ENCODE peak calls at places on chromosomes 3 and 15, in seven cellular contexts. W is fibroblast of mammary gland; N is H54; C is activated CD4-positive, alpha-beta T cell treated with anti-CD3 and anti-CD28 coated beads, Interleukin-2, amount 50 U/mL, for 48 hours; D is GM04504; L is neural progenitor cell; Z is EL. H is an unnamed sample.

GRCh38 chr3:129263161-129263910 is 13.9 kb downstream of the COPG1 start:
- DNase-seq in D (no peak), Z (no peak), C (no peak), N (no peak), W (no peak), L (no peak), H (no peak)

GRCh38 chr15:92000709-92001108 is 147.2 kb downstream of the SLCO3A1 start:
- DNase-seq in W (no peak), C (no peak), N (no peak), Z (no peak), D (no peak), L (peak; percentile 73), H (peak; percentile 38)

GRCh38 chr3:73547427-73548036 is 77.2 kb downstream of the PDZRN3 start:
- DNase-seq in Z (peak; percentile 86), D (peak; percentile 92), L (no peak), W (peak; percentile 99), N (no peak), C (no peak), H (no peak)

GRCh38 chr3:99875925-99876781 is 58.5 kb downstream of the CMSS1 start:
- DNase-seq in N (peak; percentile 21), L (peak; percentile 97), D (no peak), C (peak; percentile 57), Z (peak; percentile 83), W (peak; percentile 72), H (no peak)

GRCh38 chr15:96406701-96407100 is 76.2 kb downstream of the NR2F2 start:
- DNase-seq in L (peak; percentile 61), Z (no peak), W (no peak), D (no peak), C (no peak), N (no peak), H (no peak)

GRCh38 chr15:66876731-66877545 is 174.9 kb downstream of the SMAD6 start:
- DNase-seq in Z (no peak), L (no peak), W (no peak), N (no peak), C (no peak), D (no peak), H (no peak)

GRCh38 chr3:94184781-94185180 is 121.9 kb downstream of the NSUN3 start:
- DNase-seq in N (no peak), Z (peak; percentile 68), L (no peak), D (no peak), W (no peak), C (no peak), H (no peak)

GRCh38 chr3:114035896-114036295 is 20.4 kb downstream of the CCDC191 start:
- DNase-seq in D (no peak), N (no peak), C (no peak), L (no peak), W (peak; percentile 37), Z (no peak), H (no peak)

GRCh38 chr3:168620854-168621253 is 525.1 kb upstream of the GOLIM4 start:
- DNase-seq in Z (peak; percentile 18), W (peak; percentile 8), C (no peak), N (peak; percentile 6), L (peak; percentile 71), D (no peak), H (peak; percentile 32)

GRCh38 chr15:77786956-77787355 is 154.2 kb upstream of the LINGO1 start:
- DNase-seq in Z (no peak), D (no peak), N (no peak), L (peak; percentile 20), C (no peak), W (no peak), H (no peak)

GRCh38 chr3:36852071-36852470 is 87.7 kb upstream of the DCLK3 start:
- DNase-seq in N (no peak), D (no peak), Z (no peak), W (no peak), L (no peak), C (no peak), H (no peak)

GRCh38 chr15:80563372-80563997 is 131.6 kb upstream of the ABHD17C start:
- DNase-seq in D (no peak), L (no peak), C (no peak), Z (no peak), W (no peak), N (no peak), H (no peak)

GRCh38 chr15:65323071-65323511 is 18.6 kb downstream of the RNU5B-1 start:
- DNase-seq in N (no peak), Z (peak; percentile 50), C (no peak), D (no peak), W (peak; percentile 39), L (peak; percentile 62), H (no peak)

GRCh38 chr3:43659250-43659880 is 31.4 kb upstream of the ABHD5 start:
- DNase-seq in N (no peak), L (no peak), C (no peak), W (no peak), Z (no peak), D (no peak), H (no peak)

GRCh38 chr3:11954312-11954934 is 49.8 kb upstream of the SYN2 start:
- DNase-seq in C (no peak), D (no peak), W (peak; percentile 6), N (no peak), Z (no peak), L (no peak), H (no peak)

GRCh38 chr15:40257656-40258450 is 19.0 kb downstream of the PAK6 start:
- DNase-seq in C (no peak), L (no peak), Z (peak; percentile 79), W (no peak), N (no peak), D (no peak), H (no peak)

GRCh38 chr15:60121845-60122244 is 117.7 kb downstream of the FOXB1 start:
- DNase-seq in Z (no peak), N (no peak), W (no peak), C (peak; percentile 51), L (no peak), D (no peak), H (no peak)

GRCh38 chr3:179666436-179667035 is 13.7 kb downstream of the USP13 start:
- DNase-seq in N (no peak), L (peak; percentile 43), D (no peak), W (no peak), Z (no peak), C (no peak), H (no peak)

GRCh38 chr15:55564347-55565145 is 23.6 kb downstream of the PYGO1 start:
- DNase-seq in N (no peak), D (no peak), Z (no peak), C (no peak), L (peak; percentile 28), W (no peak), H (no peak)

H was measured in OCI-LY7.